ENCODE peak calls at places on chromosomes 5 and 9, in seven cellular contexts. One of them, this sample, is unnamed.

GRCh38 chr9:129889461-129889935 is 54.2 kb downstream of the USP20 start:
- DNase-seq in sciatic nerve: no peak
- DNase-seq in NCI-H1048: no peak
- DNase-seq in fibroblast of villous mesenchyme: no peak
- DNase-seq in endodermal cell: peak
- DNase-seq in kidney glomerular epithelial cell: no peak
- DNase-seq in NCI-H1092 treated with DMSO at 0.1 percent for 48 hours: no peak
- DNase-seq in this sample: peak

GRCh38 chr5:35876454-35876853 is 19.8 kb downstream of the IL7R start:
- DNase-seq in sciatic nerve: no peak
- DNase-seq in NCI-H1048: no peak
- DNase-seq in fibroblast of villous mesenchyme: no peak
- DNase-seq in endodermal cell: no peak
- DNase-seq in kidney glomerular epithelial cell: no peak
- DNase-seq in NCI-H1092 treated with DMSO at 0.1 percent for 48 hours: no peak
- DNase-seq in this sample: no peak

GRCh38 chr5:169637856-169638190 is 748 bp downstream of the DOCK2 start:
- DNase-seq in sciatic nerve: no peak
- DNase-seq in NCI-H1048: no peak
- DNase-seq in fibroblast of villous mesenchyme: no peak
- DNase-seq in endodermal cell: no peak
- DNase-seq in kidney glomerular epithelial cell: no peak
- DNase-seq in NCI-H1092 treated with DMSO at 0.1 percent for 48 hours: no peak
- DNase-seq in this sample: peak

GRCh38 chr9:89225587-89225986 is 47.0 kb upstream of the SHC3 start:
- DNase-seq in sciatic nerve: no peak
- DNase-seq in NCI-H1048: no peak
- DNase-seq in fibroblast of villous mesenchyme: peak
- DNase-seq in endodermal cell: no peak
- DNase-seq in kidney glomerular epithelial cell: no peak
- DNase-seq in NCI-H1092 treated with DMSO at 0.1 percent for 48 hours: no peak
- DNase-seq in this sample: no peak

GRCh38 chr9:118644066-118644465 is 725.2 kb downstream of the BRINP1 start:
- DNase-seq in sciatic nerve: no peak
- DNase-seq in NCI-H1048: no peak
- DNase-seq in fibroblast of villous mesenchyme: no peak
- DNase-seq in endodermal cell: no peak
- DNase-seq in kidney glomerular epithelial cell: peak
- DNase-seq in NCI-H1092 treated with DMSO at 0.1 percent for 48 hours: no peak
- DNase-seq in this sample: no peak

GRCh38 chr5:142017832-142018427 is 5.1 kb upstream of the GNPDA1 start:
- DNase-seq in sciatic nerve: no peak
- DNase-seq in NCI-H1048: no peak
- DNase-seq in fibroblast of villous mesenchyme: peak
- DNase-seq in endodermal cell: peak
- DNase-seq in kidney glomerular epithelial cell: no peak
- DNase-seq in NCI-H1092 treated with DMSO at 0.1 percent for 48 hours: no peak
- DNase-seq in this sample: no peak

GRCh38 chr5:40071870-40072269 is 607.8 kb upstream of the PTGER4 start:
- DNase-seq in sciatic nerve: no peak
- DNase-seq in NCI-H1048: no peak
- DNase-seq in fibroblast of villous mesenchyme: peak
- DNase-seq in endodermal cell: no peak
- DNase-seq in kidney glomerular epithelial cell: no peak
- DNase-seq in NCI-H1092 treated with DMSO at 0.1 percent for 48 hours: no peak
- DNase-seq in this sample: no peak

GRCh38 chr9:124780060-124780756 is 3.3 kb downstream of the OLFML2A start:
- DNase-seq in sciatic nerve: peak
- DNase-seq in NCI-H1048: no peak
- DNase-seq in fibroblast of villous mesenchyme: no peak
- DNase-seq in endodermal cell: peak
- DNase-seq in kidney glomerular epithelial cell: no peak
- DNase-seq in NCI-H1092 treated with DMSO at 0.1 percent for 48 hours: no peak
- DNase-seq in this sample: no peak

GRCh38 chr9:36222449-36222848 is 31.7 kb downstream of the CLTA start:
- DNase-seq in sciatic nerve: no peak
- DNase-seq in NCI-H1048: no peak
- DNase-seq in fibroblast of villous mesenchyme: no peak
- DNase-seq in endodermal cell: no peak
- DNase-seq in kidney glomerular epithelial cell: no peak
- DNase-seq in NCI-H1092 treated with DMSO at 0.1 percent for 48 hours: no peak
- DNase-seq in this sample: no peak

GRCh38 chr5:133249593-133249992 is 197.8 kb downstream of the HSPA4 start:
- DNase-seq in sciatic nerve: no peak
- DNase-seq in NCI-H1048: no peak
- DNase-seq in fibroblast of villous mesenchyme: peak
- DNase-seq in endodermal cell: no peak
- DNase-seq in kidney glomerular epithelial cell: no peak
- DNase-seq in NCI-H1092 treated with DMSO at 0.1 percent for 48 hours: no peak
- DNase-seq in this sample: no peak

GRCh38 chr5:60494635-60495034 is 205.3 kb downstream of the DEPDC1B start:
- DNase-seq in sciatic nerve: no peak
- DNase-seq in NCI-H1048: no peak
- DNase-seq in fibroblast of villous mesenchyme: no peak
- DNase-seq in endodermal cell: no peak
- DNase-seq in kidney glomerular epithelial cell: no peak
- DNase-seq in NCI-H1092 treated with DMSO at 0.1 percent for 48 hours: no peak
- DNase-seq in this sample: no peak

GRCh38 chr9:98075332-98075805 is 18.8 kb downstream of the NANS start:
- DNase-seq in sciatic nerve: no peak
- DNase-seq in NCI-H1048: no peak
- DNase-seq in fibroblast of villous mesenchyme: peak
- DNase-seq in endodermal cell: no peak
- DNase-seq in kidney glomerular epithelial cell: no peak
- DNase-seq in NCI-H1092 treated with DMSO at 0.1 percent for 48 hours: no peak
- DNase-seq in this sample: no peak

GRCh38 chr5:131634666-131634995 is 398 bp downstream of the RAPGEF6 start:
- DNase-seq in sciatic nerve: no peak
- DNase-seq in NCI-H1048: no peak
- DNase-seq in fibroblast of villous mesenchyme: peak
- DNase-seq in endodermal cell: peak
- DNase-seq in kidney glomerular epithelial cell: peak
- DNase-seq in NCI-H1092 treated with DMSO at 0.1 percent for 48 hours: peak
- DNase-seq in this sample: peak

GRCh38 chr5:77076961-77077820 is 9.9 kb downstream of the ZBED3 start:
- DNase-seq in sciatic nerve: peak
- DNase-seq in NCI-H1048: no peak
- DNase-seq in fibroblast of villous mesenchyme: peak
- DNase-seq in endodermal cell: peak
- DNase-seq in kidney glomerular epithelial cell: peak
- DNase-seq in NCI-H1092 treated with DMSO at 0.1 percent for 48 hours: no peak
- DNase-seq in this sample: peak

GRCh38 chr9:14347408-14348224 is 33.7 kb upstream of the NFIB start:
- DNase-seq in sciatic nerve: no peak
- DNase-seq in NCI-H1048: no peak
- DNase-seq in fibroblast of villous mesenchyme: peak
- DNase-seq in endodermal cell: peak
- DNase-seq in kidney glomerular epithelial cell: peak
- DNase-seq in NCI-H1092 treated with DMSO at 0.1 percent for 48 hours: no peak
- DNase-seq in this sample: no peak

GRCh38 chr9:15697459-15697858 is 144.6 kb downstream of the CCDC171 start:
- DNase-seq in sciatic nerve: no peak
- DNase-seq in NCI-H1048: no peak
- DNase-seq in fibroblast of villous mesenchyme: peak
- DNase-seq in endodermal cell: no peak
- DNase-seq in kidney glomerular epithelial cell: peak
- DNase-seq in NCI-H1092 treated with DMSO at 0.1 percent for 48 hours: no peak
- DNase-seq in this sample: no peak

GRCh38 chr5:179318193-179318955 is 26.9 kb downstream of the ADAMTS2 start:
- DNase-seq in sciatic nerve: peak
- DNase-seq in NCI-H1048: no peak
- DNase-seq in fibroblast of villous mesenchyme: peak
- DNase-seq in endodermal cell: no peak
- DNase-seq in kidney glomerular epithelial cell: no peak
- DNase-seq in NCI-H1092 treated with DMSO at 0.1 percent for 48 hours: no peak
- DNase-seq in this sample: no peak

GRCh38 chr9:82438581-82438980 is 450.0 kb downstream of the SPATA31D1 start:
- DNase-seq in sciatic nerve: no peak
- DNase-seq in NCI-H1048: no peak
- DNase-seq in fibroblast of villous mesenchyme: no peak
- DNase-seq in endodermal cell: no peak
- DNase-seq in kidney glomerular epithelial cell: no peak
- DNase-seq in NCI-H1092 treated with DMSO at 0.1 percent for 48 hours: no peak
- DNase-seq in this sample: no peak

GRCh38 chr9:20028849-20029231 is 240.0 kb upstream of the SLC24A2 start:
- DNase-seq in sciatic nerve: no peak
- DNase-seq in NCI-H1048: no peak
- DNase-seq in fibroblast of villous mesenchyme: no peak
- DNase-seq in endodermal cell: no peak
- DNase-seq in kidney glomerular epithelial cell: no peak
- DNase-seq in NCI-H1092 treated with DMSO at 0.1 percent for 48 hours: no peak
- DNase-seq in this sample: no peak

GRCh38 chr5:100148239-100148638 is 386.9 kb upstream of the FAM174A start:
- DNase-seq in sciatic nerve: no peak
- DNase-seq in NCI-H1048: no peak
- DNase-seq in fibroblast of villous mesenchyme: no peak
- DNase-seq in endodermal cell: no peak
- DNase-seq in kidney glomerular epithelial cell: no peak
- DNase-seq in NCI-H1092 treated with DMSO at 0.1 percent for 48 hours: no peak
- DNase-seq in this sample: no peak

GRCh38 chr9:21591221-21592062 is 109.3 kb upstream of the IFNE start:
- DNase-seq in sciatic nerve: peak
- DNase-seq in NCI-H1048: no peak
- DNase-seq in fibroblast of villous mesenchyme: peak
- DNase-seq in endodermal cell: peak
- DNase-seq in kidney glomerular epithelial cell: peak
- DNase-seq in NCI-H1092 treated with DMSO at 0.1 percent for 48 hours: no peak
- DNase-seq in this sample: no peak

GRCh38 chr5:2006971-2007291 is 124.2 kb upstream of the IRX4 start:
- DNase-seq in sciatic nerve: no peak
- DNase-seq in NCI-H1048: no peak
- DNase-seq in fibroblast of villous mesenchyme: no peak
- DNase-seq in endodermal cell: no peak
- DNase-seq in kidney glomerular epithelial cell: no peak
- DNase-seq in NCI-H1092 treated with DMSO at 0.1 percent for 48 hours: no peak
- DNase-seq in this sample: no peak

GRCh38 chr5:96809898-96810297 is 2.2 kb upstream of the ERAP1 start:
- DNase-seq in sciatic nerve: no peak
- DNase-seq in NCI-H1048: no peak
- DNase-seq in fibroblast of villous mesenchyme: no peak
- DNase-seq in endodermal cell: no peak
- DNase-seq in kidney glomerular epithelial cell: no peak
- DNase-seq in NCI-H1092 treated with DMSO at 0.1 percent for 48 hours: no peak
- DNase-seq in this sample: no peak

GRCh38 chr9:18555105-18555883 is 81.3 kb downstream of the ADAMTSL1 start:
- DNase-seq in sciatic nerve: no peak
- DNase-seq in NCI-H1048: no peak
- DNase-seq in fibroblast of villous mesenchyme: no peak
- DNase-seq in endodermal cell: no peak
- DNase-seq in kidney glomerular epithelial cell: no peak
- DNase-seq in NCI-H1092 treated with DMSO at 0.1 percent for 48 hours: no peak
- DNase-seq in this sample: no peak

GRCh38 chr5:58816181-58816731 is 233.4 kb downstream of the RAB3C start:
- DNase-seq in sciatic nerve: no peak
- DNase-seq in NCI-H1048: no peak
- DNase-seq in fibroblast of villous mesenchyme: no peak
- DNase-seq in endodermal cell: no peak
- DNase-seq in kidney glomerular epithelial cell: no peak
- DNase-seq in NCI-H1092 treated with DMSO at 0.1 percent for 48 hours: no peak
- DNase-seq in this sample: no peak

GRCh38 chr9:7967093-7967827 is 167.7 kb upstream of the DMAC1 start:
- DNase-seq in sciatic nerve: no peak
- DNase-seq in NCI-H1048: no peak
- DNase-seq in fibroblast of villous mesenchyme: no peak
- DNase-seq in endodermal cell: no peak
- DNase-seq in kidney glomerular epithelial cell: no peak
- DNase-seq in NCI-H1092 treated with DMSO at 0.1 percent for 48 hours: no peak
- DNase-seq in this sample: no peak

GRCh38 chr5:74822288-74822687 is 43.9 kb downstream of the FAM169A start:
- DNase-seq in sciatic nerve: no peak
- DNase-seq in NCI-H1048: no peak
- DNase-seq in fibroblast of villous mesenchyme: no peak
- DNase-seq in endodermal cell: no peak
- DNase-seq in kidney glomerular epithelial cell: no peak
- DNase-seq in NCI-H1092 treated with DMSO at 0.1 percent for 48 hours: no peak
- DNase-seq in this sample: no peak

GRCh38 chr5:68239485-68239884 is 23.9 kb downstream of the PIK3R1 start:
- DNase-seq in sciatic nerve: peak
- DNase-seq in NCI-H1048: no peak
- DNase-seq in fibroblast of villous mesenchyme: peak
- DNase-seq in endodermal cell: no peak
- DNase-seq in kidney glomerular epithelial cell: peak
- DNase-seq in NCI-H1092 treated with DMSO at 0.1 percent for 48 hours: peak
- DNase-seq in this sample: peak

GRCh38 chr5:31703757-31704156 is 64.8 kb downstream of the PDZD2 start:
- DNase-seq in sciatic nerve: no peak
- DNase-seq in NCI-H1048: no peak
- DNase-seq in fibroblast of villous mesenchyme: no peak
- DNase-seq in endodermal cell: no peak
- DNase-seq in kidney glomerular epithelial cell: no peak
- DNase-seq in NCI-H1092 treated with DMSO at 0.1 percent for 48 hours: no peak
- DNase-seq in this sample: no peak

GRCh38 chr5:152884006-152884405 is 478.9 kb upstream of the NMUR2 start:
- DNase-seq in sciatic nerve: no peak
- DNase-seq in NCI-H1048: no peak
- DNase-seq in fibroblast of villous mesenchyme: no peak
- DNase-seq in endodermal cell: no peak
- DNase-seq in kidney glomerular epithelial cell: no peak
- DNase-seq in NCI-H1092 treated with DMSO at 0.1 percent for 48 hours: no peak
- DNase-seq in this sample: no peak

GRCh38 chr9:99478469-99479027 is 256.5 kb downstream of the SEC61B start:
- DNase-seq in sciatic nerve: no peak
- DNase-seq in NCI-H1048: no peak
- DNase-seq in fibroblast of villous mesenchyme: no peak
- DNase-seq in endodermal cell: no peak
- DNase-seq in kidney glomerular epithelial cell: no peak
- DNase-seq in NCI-H1092 treated with DMSO at 0.1 percent for 48 hours: no peak
- DNase-seq in this sample: no peak

GRCh38 chr9:113320051-113320450 is 16.9 kb upstream of the RNF183 start:
- DNase-seq in sciatic nerve: no peak
- DNase-seq in NCI-H1048: no peak
- DNase-seq in fibroblast of villous mesenchyme: no peak
- DNase-seq in endodermal cell: peak
- DNase-seq in kidney glomerular epithelial cell: no peak
- DNase-seq in NCI-H1092 treated with DMSO at 0.1 percent for 48 hours: no peak
- DNase-seq in this sample: no peak

GRCh38 chr5:10595678-10596309 is 31.9 kb downstream of the ANKRD33B start:
- DNase-seq in sciatic nerve: no peak
- DNase-seq in NCI-H1048: peak
- DNase-seq in fibroblast of villous mesenchyme: peak
- DNase-seq in endodermal cell: no peak
- DNase-seq in kidney glomerular epithelial cell: peak
- DNase-seq in NCI-H1092 treated with DMSO at 0.1 percent for 48 hours: no peak
- DNase-seq in this sample: peak

GRCh38 chr9:75389096-75389495 is 300.8 kb downstream of the OSTF1 start:
- DNase-seq in sciatic nerve: no peak
- DNase-seq in NCI-H1048: no peak
- DNase-seq in fibroblast of villous mesenchyme: no peak
- DNase-seq in endodermal cell: no peak
- DNase-seq in kidney glomerular epithelial cell: no peak
- DNase-seq in NCI-H1092 treated with DMSO at 0.1 percent for 48 hours: no peak
- DNase-seq in this sample: no peak

GRCh38 chr5:102283111-102283797 is 12.8 kb downstream of the SLCO4C1 start:
- DNase-seq in sciatic nerve: no peak
- DNase-seq in NCI-H1048: no peak
- DNase-seq in fibroblast of villous mesenchyme: no peak
- DNase-seq in endodermal cell: no peak
- DNase-seq in kidney glomerular epithelial cell: no peak
- DNase-seq in NCI-H1092 treated with DMSO at 0.1 percent for 48 hours: no peak
- DNase-seq in this sample: no peak

GRCh38 chr5:62778327-62779009 is 199.8 kb downstream of the LRRC70 start:
- DNase-seq in sciatic nerve: no peak
- DNase-seq in NCI-H1048: no peak
- DNase-seq in fibroblast of villous mesenchyme: no peak
- DNase-seq in endodermal cell: peak
- DNase-seq in kidney glomerular epithelial cell: no peak
- DNase-seq in NCI-H1092 treated with DMSO at 0.1 percent for 48 hours: no peak
- DNase-seq in this sample: no peak

GRCh38 chr5:114223866-114224265 is 138.0 kb upstream of the KCNN2 start:
- DNase-seq in sciatic nerve: no peak
- DNase-seq in NCI-H1048: no peak
- DNase-seq in fibroblast of villous mesenchyme: no peak
- DNase-seq in endodermal cell: peak
- DNase-seq in kidney glomerular epithelial cell: no peak
- DNase-seq in NCI-H1092 treated with DMSO at 0.1 percent for 48 hours: no peak
- DNase-seq in this sample: no peak